ENCODE peak calls at places on chromosome 21, in five cellular contexts. R is H9, D is GM12878, I is IMR-90, C is neuronal stem cell. H is an unnamed sample. For H3K9me3 and H3K4me1, the result is how much of the 10 kb centered on the place peaks cover.

GRCh38 chr21:32094792-32095191 is 184.1 kb downstream of the MIS18A start:
- DNase-seq in R (peak), D (no peak), I (peak), C (no peak), H (peak)

GRCh38 chr21:45618287-45618686 is 25.2 kb upstream of the PCBP3 start:
- DNase-seq in R (peak), D (no peak), I (peak), C (no peak), H (peak)

GRCh38 chr21:43802713-43803313 is 13.4 kb downstream of the RRP1 start:
- DNase-seq in R (no peak), D (no peak), I (no peak), C (no peak), H (no peak)

GRCh38 chr21:17352937-17353655 is 159.7 kb upstream of the CXADR start:
- DNase-seq in R (no peak), D (no peak), I (no peak), C (no peak), H (no peak)

GRCh38 chr21:28627691-28628090 is 365.0 kb downstream of the LTN1 start:
- DNase-seq in R (no peak), D (no peak), I (no peak), C (no peak), H (no peak)

GRCh38 chr21:43361493-43362296 is 65.2 kb downstream of the SIK1 start:
- DNase-seq in R (no peak), D (peak), I (peak), C (no peak), H (no peak)

GRCh38 chr21:30831194-30831765 is 1.7 kb upstream of the KRTAP7-1 start:
- DNase-seq in R (peak), D (no peak), I (no peak), C (peak), H (peak)

GRCh38 chr21:29246614-29247013 is 52.1 kb upstream of the BACH1 start:
- DNase-seq in R (no peak), D (no peak), I (no peak), C (no peak), H (no peak)

GRCh38 chr21:46191686-46192575 is 7.7 kb upstream of the SPATC1L start:
- DNase-seq in R (no peak), D (no peak), I (no peak), C (no peak), H (peak)

GRCh38 chr21:36695283-36695634 is 3.7 kb upstream of the SIM2 start:
- DNase-seq in R (no peak), D (no peak), I (no peak), C (no peak), H (no peak)

GRCh38 chr21:16587141-16587570 is 857.4 kb downstream of the USP25 start:
- DNase-seq in R (peak), D (no peak), I (peak), C (no peak), H (peak)

GRCh38 chr21:28444131-28444530 is 548.5 kb downstream of the LTN1 start:
- DNase-seq in R (no peak), D (no peak), I (peak), C (no peak), H (no peak)

GRCh38 chr21:31447477-31447876 is 103.4 kb upstream of the TIAM1 start:
- DNase-seq in R (no peak), D (no peak), I (peak), C (no peak), H (no peak)

GRCh38 chr21:45818276-45818903 is 163.2 kb upstream of the COL6A1 start:
- DNase-seq in R (no peak), D (no peak), I (peak), C (no peak), H (no peak)

GRCh38 chr21:23887709-23888303 is 1719.5 kb downstream of the MRPL39 start:
- DNase-seq in R (no peak), D (no peak), I (no peak), C (no peak), H (no peak)

GRCh38 chr21:32256873-32257620 is 21.8 kb downstream of the MIS18A start:
- DNase-seq in R (no peak), D (no peak), I (peak), C (no peak), H (peak)

GRCh38 chr21:46038871-46039397 is 57.4 kb downstream of the COL6A1 start:
- DNase-seq in R (no peak), D (no peak), I (peak), C (no peak), H (peak)

GRCh38 chr21:45618846-45619485 is 24.6 kb upstream of the PCBP3 start:
- DNase-seq in R (peak), D (no peak), I (no peak), C (no peak), H (peak)

GRCh38 chr21:40719615-40720014 is 127.3 kb downstream of the DSCAM start:
- DNase-seq in R (no peak), D (no peak), I (no peak), C (no peak), H (no peak)
- H3K9me3 ChIP-seq in R (under half), D (under half), I (under half), C (under half), H (under half)

GRCh38 chr21:41137889-41138288 is 30.1 kb upstream of the BACE2 start:
- DNase-seq in R (no peak), D (no peak), I (no peak), C (no peak), H (no peak)

GRCh38 chr21:41139275-41139674 is 28.7 kb upstream of the BACE2 start:
- DNase-seq in R (no peak), D (no peak), I (no peak), C (no peak), H (no peak)

GRCh38 chr21:41137401-41137800 is 30.6 kb upstream of the BACE2 start:
- DNase-seq in R (no peak), D (no peak), I (no peak), C (no peak), H (no peak)

GRCh38 chr21:41139951-41140350 is 28.0 kb upstream of the BACE2 start:
- DNase-seq in R (no peak), D (no peak), I (no peak), C (no peak), H (no peak)

GRCh38 chr21:41138711-41139110 is 29.2 kb upstream of the BACE2 start:
- DNase-seq in R (no peak), D (no peak), I (no peak), C (no peak), H (no peak)
- H3K9ac ChIP-seq in R (no peak), D (no peak), I (no peak), C (no peak), H (no peak)

GRCh38 chr21:14863745-14864210 is 201.0 kb downstream of the NRIP1 start:
- DNase-seq in R (no peak), D (no peak), I (peak), C (no peak), H (no peak)
- H3K4me1 ChIP-seq in R (under half), D (under half), I (under half), C (under half), H (under half)

GRCh38 chr21:38591138-38591537 is 92.9 kb upstream of the ERG start:
- DNase-seq in R (no peak), D (no peak), I (no peak), C (no peak), H (no peak)
- H3K9me3 ChIP-seq in R (under half), D (under half), I (under half), C (under half), H (under half)

DNA sequence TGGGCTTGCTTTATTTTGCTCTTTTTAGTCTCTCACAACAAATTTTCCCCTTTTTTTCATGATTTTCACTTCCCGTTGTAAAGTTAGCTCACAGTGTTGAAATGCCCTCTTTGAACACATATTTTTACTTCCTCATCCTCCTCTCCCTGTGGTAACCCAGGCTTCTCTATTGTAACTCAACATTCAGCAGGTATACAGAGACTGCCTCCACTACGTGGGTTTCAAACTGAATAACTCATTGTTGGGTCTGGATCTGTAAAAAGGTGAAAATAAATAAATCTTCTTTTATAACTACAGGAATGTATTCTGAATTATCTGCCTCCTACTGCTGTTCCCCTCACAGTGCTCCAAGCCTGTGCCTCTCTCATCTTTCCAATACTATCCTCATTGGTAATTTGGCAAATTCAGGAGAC is 166.4 kb downstream of the RUNX1 start:
- DNase-seq in R (no peak), D (no peak), I (no peak), C (no peak), H (no peak)
- H3K9ac ChIP-seq in R (no peak), D (no peak), I (peak), C (no peak), H (no peak)

H was measured in endodermal cell.